ENCODE peak calls at places on chromosomes 1 and 21, in ten cellular contexts. O is CD4-positive, alpha-beta memory T cell; M is IMR-90; D is mesendoderm; G is brain microvascular endothelial cell; E is WERI-Rb-1; V is cardiac muscle cell; I is neural progenitor cell; A is breast epithelium; K is aorta. S is an unnamed sample.

GRCh38 chr1:8586438-8586837 is 231.0 kb downstream of the RERE start:
- DNase-seq in O (no peak), M (peak; percentile 44), D (no peak), G (no peak), E (no peak), V (no peak), I (no peak), A (no peak), K (no peak), S (no peak)

GRCh38 chr1:175497501-175497900 is 245.9 kb downstream of the TNR start:
- DNase-seq in O (no peak), M (no peak), D (peak; percentile 38), G (no peak), E (no peak), V (no peak), I (no peak), A (no peak), K (no peak), S (no peak)

GRCh38 chr1:26749458-26749857 is 38.3 kb upstream of the PIGV start:
- DNase-seq in O (no peak), M (no peak), D (no peak), G (no peak), E (no peak), V (no peak), I (no peak), A (no peak), K (no peak), S (no peak)

GRCh38 chr1:44031051-44031899 is at the start of gene SLC6A9:
- DNase-seq in O (peak; percentile 56), M (peak; percentile 81), D (peak; percentile 88), G (peak; percentile 63), E (peak; percentile 64), V (peak; percentile 72), I (peak; percentile 86), A (peak; percentile 50), K (peak; percentile 83), S (peak; percentile 78)

GRCh38 chr1:58885998-58886397 is 102.2 kb upstream of the JUN start:
- DNase-seq in O (peak; percentile 21), M (no peak), D (no peak), G (no peak), E (no peak), V (no peak), I (no peak), A (peak; percentile 45), K (peak; percentile 79), S (no peak)

GRCh38 chr1:78038491-78038939 is 7.3 kb upstream of the GIPC2 start:
- DNase-seq in O (no peak), M (peak; percentile 83), D (no peak), G (no peak), E (no peak), V (no peak), I (no peak), A (no peak), K (no peak), S (no peak)

GRCh38 chr1:154855186-154855585 is 14.9 kb downstream of the KCNN3 start:
- DNase-seq in O (no peak), M (peak; percentile 31), D (no peak), G (no peak), E (no peak), V (no peak), I (no peak), A (no peak), K (no peak), S (no peak)

GRCh38 chr1:121538943-121539575 is 354.3 kb downstream of the SRGAP2C start:
- DNase-seq in O (no peak), M (no peak), D (no peak), G (no peak), E (no peak), V (no peak), I (no peak), A (no peak), K (no peak), S (no peak)

GRCh38 chr1:225897595-225898514 is 8.9 kb upstream of the LEFTY1 start:
- DNase-seq in O (peak; percentile 64), M (no peak), D (no peak), G (no peak), E (no peak), V (no peak), I (no peak), A (no peak), K (no peak), S (no peak)

GRCh38 chr1:107140703-107141490 is at the start of gene NTNG1:
- DNase-seq in O (peak; percentile 7), M (no peak), D (peak; percentile 92), G (no peak), E (no peak), V (peak; percentile 43), I (peak; percentile 57), A (no peak), K (no peak), S (no peak)

GRCh38 chr1:201420608-201421002 is 925 bp downstream of the TNNI1 start:
- DNase-seq in O (no peak), M (no peak), D (no peak), G (no peak), E (no peak), V (peak; percentile 61), I (no peak), A (no peak), K (peak; percentile 34), S (no peak)

DNA sequence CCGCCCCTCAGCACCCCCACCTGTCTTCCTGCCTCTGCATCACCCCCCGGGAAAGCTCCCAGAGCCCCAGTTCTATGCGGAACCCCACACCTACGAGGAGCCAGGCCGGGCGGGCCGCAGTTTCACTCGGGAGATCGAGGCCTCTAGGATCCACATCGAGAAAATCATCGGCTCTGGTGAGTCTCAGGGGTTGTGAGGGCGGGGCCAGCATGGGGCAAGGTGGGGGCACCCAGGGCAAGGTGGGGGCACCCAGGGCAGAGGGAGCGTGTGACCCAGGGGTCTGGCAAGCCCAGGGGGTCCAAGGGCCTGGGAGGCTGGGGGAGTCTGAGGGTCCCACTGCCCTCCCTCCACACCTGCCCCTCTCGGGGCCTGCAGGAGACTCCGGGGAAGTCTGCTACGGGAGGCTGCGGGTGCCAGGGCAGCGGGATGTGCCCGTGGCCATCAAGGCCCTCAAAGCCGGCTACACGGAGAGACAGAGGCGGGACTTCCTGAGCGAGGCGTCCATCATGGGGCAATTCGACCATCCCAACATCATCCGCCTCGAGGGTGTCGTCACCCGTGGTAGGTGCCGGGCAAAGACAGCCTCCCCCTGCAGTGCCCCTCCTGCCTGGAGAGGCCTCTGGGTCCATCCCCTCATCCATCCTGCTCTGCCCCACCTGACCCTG is 34.1 kb downstream of the EPHA8 start:
- DNase-seq in O (no peak), M (no peak), D (no peak), G (no peak), E (no peak), V (no peak), I (no peak), A (no peak), K (no peak), S (no peak)
- H3K27me3 ChIP-seq in O (no peaks in the 10 kb centered on the region), M (peaks cover 65% of the 10 kb centered on the region), D (no peaks in the 10 kb centered on the region), G (peaks cover 13% of the 10 kb centered on the region), E (no peaks in the 10 kb centered on the region), V (peaks cover 49% of the 10 kb centered on the region), I (peaks cover 16% of the 10 kb centered on the region), A (peaks cover 59% of the 10 kb centered on the region), K (no peaks in the 10 kb centered on the region), S (no peaks in the 10 kb centered on the region)

DNA sequence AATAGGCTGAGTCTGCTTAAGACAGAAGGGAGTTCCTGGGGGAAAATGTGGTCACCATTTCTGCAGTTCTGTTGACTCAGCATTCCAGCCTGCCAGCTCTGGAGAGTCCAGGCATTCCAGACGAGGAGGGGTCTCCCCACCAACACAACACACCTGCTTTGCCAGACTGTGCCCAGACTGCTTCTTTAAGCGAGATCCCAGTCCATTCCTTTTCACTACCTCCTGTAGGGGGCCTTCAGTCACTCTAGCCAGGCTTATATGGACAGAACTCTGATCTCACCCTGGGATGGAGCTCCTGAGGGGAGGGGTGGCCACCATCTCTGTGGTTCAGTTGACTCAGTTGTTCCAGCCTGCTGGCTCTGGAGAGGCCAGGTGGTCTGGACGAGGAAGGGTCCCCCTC is 48.5 kb downstream of the UBE2U start:
- DNase-seq in O (no peak), M (no peak), D (peak; percentile 76), G (no peak), E (peak; percentile 15), V (no peak), I (peak; percentile 20), A (no peak), K (no peak), S (no peak)
- H3K4me3 ChIP-seq in O (no peak overlapping the region), M (no peak overlapping the region), D (no peak overlapping the region), G (no peak overlapping the region), E (no peak overlapping the region), V (no peak overlapping the region), I (no peak overlapping the region), A (no peak overlapping the region), K (no peak overlapping the region), S (no peak overlapping the region)

DNA sequence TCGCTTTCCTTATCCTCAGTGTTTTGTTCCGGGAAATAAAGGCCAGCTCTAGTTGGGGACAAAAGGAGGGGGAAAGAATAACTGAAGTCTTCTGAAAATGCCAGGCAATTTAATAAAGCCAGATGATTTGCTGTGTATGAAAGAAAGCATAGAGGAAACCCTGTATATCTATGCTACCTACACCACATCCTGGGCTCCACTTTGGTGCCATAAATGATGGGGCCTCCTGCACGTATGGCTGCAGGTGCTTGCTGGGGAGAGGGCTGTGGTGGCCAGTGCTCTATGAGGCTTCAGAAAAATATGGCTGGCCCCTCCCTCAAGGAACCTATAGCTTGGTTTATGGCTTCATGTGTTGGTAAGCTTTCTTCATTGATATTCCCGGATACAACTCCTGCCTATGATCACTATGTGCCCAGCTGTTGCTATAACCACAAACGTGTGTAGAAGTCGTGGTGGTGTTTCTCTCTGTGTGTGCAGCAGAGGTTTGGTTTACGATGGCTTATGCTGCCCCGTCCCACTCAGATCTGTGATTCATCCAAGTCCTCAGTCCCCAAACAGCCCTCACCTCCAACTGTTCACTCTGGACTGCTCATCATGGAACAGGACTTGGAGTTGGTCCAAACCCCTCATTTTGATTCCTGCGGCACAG is 59.5 kb downstream of the BACE2 start:
- DNase-seq in O (no peak), M (no peak), D (no peak), G (no peak), E (no peak), V (no peak), I (no peak), A (no peak), K (no peak), S (no peak)
- H3K36me3 ChIP-seq in O (no peaks in the 10 kb centered on the region), M (peaks cover 2% of the 10 kb centered on the region), D (no peaks in the 10 kb centered on the region), G (no peaks in the 10 kb centered on the region), E (no peaks in the 10 kb centered on the region), V (no peaks in the 10 kb centered on the region), I (no peaks in the 10 kb centered on the region), A (no peaks in the 10 kb centered on the region), K (peaks cover 4% of the 10 kb centered on the region), S (peaks cover 10% of the 10 kb centered on the region)

GRCh38 chr1:3976821-3977220 is 76.7 kb upstream of the C1orf174 start:
- DNase-seq in O (no peak), M (no peak), D (no peak), G (no peak), E (no peak), V (no peak), I (no peak), A (no peak), K (no peak), S (no peak)

GRCh38 chr1:3975903-3976630 is 76.0 kb upstream of the C1orf174 start:
- DNase-seq in O (no peak), M (no peak), D (no peak), G (no peak), E (no peak), V (no peak), I (no peak), A (no peak), K (peak; percentile 2), S (no peak)

GRCh38 chr1:3968851-3969250 is 68.8 kb upstream of the C1orf174 start:
- DNase-seq in O (no peak), M (no peak), D (peak; percentile 34), G (no peak), E (peak; percentile 33), V (no peak), I (peak; percentile 67), A (no peak), K (no peak), S (no peak)

GRCh38 chr1:3971981-3972380 is 71.9 kb upstream of the C1orf174 start:
- DNase-seq in O (no peak), M (no peak), D (no peak), G (no peak), E (no peak), V (no peak), I (no peak), A (no peak), K (no peak), S (no peak)
- H3K27me3 ChIP-seq in O (no peaks in the 10 kb centered on the region), M (no peaks in the 10 kb centered on the region), D (no peaks in the 10 kb centered on the region), G (no peaks in the 10 kb centered on the region), E (no peaks in the 10 kb centered on the region), V (no peaks in the 10 kb centered on the region), I (no peaks in the 10 kb centered on the region), A (peaks cover 22% of the 10 kb centered on the region), K (no peaks in the 10 kb centered on the region), S (no peaks in the 10 kb centered on the region)